ENCODE peak calls at places on chromosomes 3 and 15, in eight cellular contexts. One of them, this sample, is unnamed.

GRCh38 chr15:52117549-52117948 is 5.0 kb upstream of the BCL2L10 start:
- DNase-seq in right atrium auricular region: peak; percentile 34
- DNase-seq in activated B cell treated with CpG ODN at 0.5 μM for 24 hours: no peak
- DNase-seq in heart right ventricle: no peak
- DNase-seq in transverse colon: no peak
- DNase-seq in cardiac fibroblast: no peak
- DNase-seq in A673: no peak
- DNase-seq in Caco-2: no peak
- DNase-seq in this sample: no peak

GRCh38 chr3:131901686-131902085 is 133.1 kb downstream of the CPNE4 start:
- DNase-seq in activated B cell treated with CpG ODN at 0.5 μM for 24 hours: no peak
- DNase-seq in Caco-2: no peak
- DNase-seq in A673: peak; percentile 78
- DNase-seq in heart right ventricle: no peak
- DNase-seq in right atrium auricular region: no peak
- DNase-seq in cardiac fibroblast: no peak
- DNase-seq in transverse colon: no peak
- DNase-seq in this sample: no peak

GRCh38 chr3:169478566-169479313 is 184.8 kb downstream of the MECOM start:
- DNase-seq in right atrium auricular region: no peak
- DNase-seq in transverse colon: no peak
- DNase-seq in cardiac fibroblast: peak; percentile 71
- DNase-seq in activated B cell treated with CpG ODN at 0.5 μM for 24 hours: no peak
- DNase-seq in Caco-2: no peak
- DNase-seq in heart right ventricle: no peak
- DNase-seq in A673: no peak
- DNase-seq in this sample: no peak

GRCh38 chr3:47340866-47341265 is 40.0 kb upstream of the PTPN23 start:
- DNase-seq in activated B cell treated with CpG ODN at 0.5 μM for 24 hours: no peak
- DNase-seq in transverse colon: no peak
- DNase-seq in right atrium auricular region: no peak
- DNase-seq in cardiac fibroblast: no peak
- DNase-seq in Caco-2: no peak
- DNase-seq in A673: no peak
- DNase-seq in heart right ventricle: no peak
- DNase-seq in this sample: no peak

GRCh38 chr3:183897606-183898384 is 13.1 kb upstream of the PARL start:
- DNase-seq in transverse colon: no peak
- DNase-seq in cardiac fibroblast: no peak
- DNase-seq in A673: no peak
- DNase-seq in activated B cell treated with CpG ODN at 0.5 μM for 24 hours: no peak
- DNase-seq in Caco-2: no peak
- DNase-seq in heart right ventricle: no peak
- DNase-seq in right atrium auricular region: no peak
- DNase-seq in this sample: no peak

GRCh38 chr3:138457863-138458735 is 23.7 kb downstream of the ESYT3 start:
- DNase-seq in cardiac fibroblast: no peak
- DNase-seq in right atrium auricular region: no peak
- DNase-seq in A673: no peak
- DNase-seq in Caco-2: peak; percentile 14
- DNase-seq in activated B cell treated with CpG ODN at 0.5 μM for 24 hours: no peak
- DNase-seq in heart right ventricle: no peak
- DNase-seq in transverse colon: no peak
- DNase-seq in this sample: no peak

GRCh38 chr3:108780235-108780634 is 23.0 kb upstream of the RETNLB start:
- DNase-seq in transverse colon: no peak
- DNase-seq in A673: no peak
- DNase-seq in cardiac fibroblast: no peak
- DNase-seq in right atrium auricular region: no peak
- DNase-seq in activated B cell treated with CpG ODN at 0.5 μM for 24 hours: no peak
- DNase-seq in heart right ventricle: no peak
- DNase-seq in Caco-2: no peak
- DNase-seq in this sample: no peak

GRCh38 chr3:119557874-119558264 is 1.5 kb downstream of the CD80 start:
- DNase-seq in cardiac fibroblast: no peak
- DNase-seq in A673: no peak
- DNase-seq in heart right ventricle: no peak
- DNase-seq in Caco-2: no peak
- DNase-seq in activated B cell treated with CpG ODN at 0.5 μM for 24 hours: no peak
- DNase-seq in right atrium auricular region: no peak
- DNase-seq in transverse colon: no peak
- DNase-seq in this sample: no peak

GRCh38 chr3:168117853-168118313 is 22.2 kb upstream of the GOLIM4 start:
- DNase-seq in heart right ventricle: no peak
- DNase-seq in cardiac fibroblast: peak; percentile 80
- DNase-seq in activated B cell treated with CpG ODN at 0.5 μM for 24 hours: no peak
- DNase-seq in transverse colon: no peak
- DNase-seq in Caco-2: no peak
- DNase-seq in right atrium auricular region: no peak
- DNase-seq in A673: peak; percentile 16
- DNase-seq in this sample: no peak

GRCh38 chr15:51726302-51727073 is 11.0 kb downstream of the LYSMD2 start:
- DNase-seq in cardiac fibroblast: peak; percentile 91
- DNase-seq in transverse colon: peak; percentile 53
- DNase-seq in right atrium auricular region: peak; percentile 84
- DNase-seq in activated B cell treated with CpG ODN at 0.5 μM for 24 hours: no peak
- DNase-seq in A673: peak; percentile 90
- DNase-seq in Caco-2: peak; percentile 42
- DNase-seq in heart right ventricle: peak; percentile 71
- DNase-seq in this sample: no peak

GRCh38 chr15:31472636-31473383 is 146.2 kb downstream of the KLF13 start:
- DNase-seq in right atrium auricular region: peak; percentile 61
- DNase-seq in transverse colon: peak; percentile 63
- DNase-seq in activated B cell treated with CpG ODN at 0.5 μM for 24 hours: no peak
- DNase-seq in heart right ventricle: peak; percentile 36
- DNase-seq in Caco-2: no peak
- DNase-seq in A673: no peak
- DNase-seq in cardiac fibroblast: peak; percentile 65
- DNase-seq in this sample: no peak

GRCh38 chr15:72590427-72590826 is 64.1 kb upstream of the GOLGA6B start:
- DNase-seq in cardiac fibroblast: no peak
- DNase-seq in activated B cell treated with CpG ODN at 0.5 μM for 24 hours: no peak
- DNase-seq in right atrium auricular region: no peak
- DNase-seq in transverse colon: no peak
- DNase-seq in heart right ventricle: no peak
- DNase-seq in A673: no peak
- DNase-seq in Caco-2: no peak
- DNase-seq in this sample: no peak

GRCh38 chr15:72588096-72588495 is 66.4 kb upstream of the GOLGA6B start:
- DNase-seq in A673: no peak
- DNase-seq in cardiac fibroblast: no peak
- DNase-seq in activated B cell treated with CpG ODN at 0.5 μM for 24 hours: no peak
- DNase-seq in heart right ventricle: no peak
- DNase-seq in right atrium auricular region: no peak
- DNase-seq in Caco-2: no peak
- DNase-seq in transverse colon: no peak
- DNase-seq in this sample: no peak

GRCh38 chr15:72585025-72585424 is 69.5 kb upstream of the GOLGA6B start:
- DNase-seq in activated B cell treated with CpG ODN at 0.5 μM for 24 hours: no peak
- DNase-seq in cardiac fibroblast: no peak
- DNase-seq in heart right ventricle: no peak
- DNase-seq in Caco-2: no peak
- DNase-seq in A673: no peak
- DNase-seq in right atrium auricular region: no peak
- DNase-seq in transverse colon: no peak
- DNase-seq in this sample: no peak

GRCh38 chr15:72584006-72584405 is 70.5 kb upstream of the GOLGA6B start:
- DNase-seq in A673: no peak
- DNase-seq in cardiac fibroblast: no peak
- DNase-seq in right atrium auricular region: no peak
- DNase-seq in activated B cell treated with CpG ODN at 0.5 μM for 24 hours: no peak
- DNase-seq in transverse colon: no peak
- DNase-seq in Caco-2: no peak
- DNase-seq in heart right ventricle: no peak
- DNase-seq in this sample: no peak

GRCh38 chr15:72585659-72586058 is 68.8 kb upstream of the GOLGA6B start:
- DNase-seq in heart right ventricle: no peak
- DNase-seq in right atrium auricular region: no peak
- DNase-seq in Caco-2: no peak
- DNase-seq in activated B cell treated with CpG ODN at 0.5 μM for 24 hours: no peak
- DNase-seq in transverse colon: no peak
- DNase-seq in A673: peak; percentile 24
- DNase-seq in cardiac fibroblast: peak; percentile 50
- DNase-seq in this sample: no peak
- TF ChIP-seq CTCF in heart right ventricle: no peak
- TF ChIP-seq CTCF in right atrium auricular region: no peak
- TF ChIP-seq CTCF in Caco-2: peak; percentile 4
- TF ChIP-seq CTCF in activated B cell treated with CpG ODN at 0.5 μM for 24 hours: no peak
- TF ChIP-seq CTCF in transverse colon: no peak
- TF ChIP-seq CTCF in A673: peak; percentile 43
- TF ChIP-seq CTCF in cardiac fibroblast: peak; percentile 37
- TF ChIP-seq CTCF in this sample: no peak

DNA sequence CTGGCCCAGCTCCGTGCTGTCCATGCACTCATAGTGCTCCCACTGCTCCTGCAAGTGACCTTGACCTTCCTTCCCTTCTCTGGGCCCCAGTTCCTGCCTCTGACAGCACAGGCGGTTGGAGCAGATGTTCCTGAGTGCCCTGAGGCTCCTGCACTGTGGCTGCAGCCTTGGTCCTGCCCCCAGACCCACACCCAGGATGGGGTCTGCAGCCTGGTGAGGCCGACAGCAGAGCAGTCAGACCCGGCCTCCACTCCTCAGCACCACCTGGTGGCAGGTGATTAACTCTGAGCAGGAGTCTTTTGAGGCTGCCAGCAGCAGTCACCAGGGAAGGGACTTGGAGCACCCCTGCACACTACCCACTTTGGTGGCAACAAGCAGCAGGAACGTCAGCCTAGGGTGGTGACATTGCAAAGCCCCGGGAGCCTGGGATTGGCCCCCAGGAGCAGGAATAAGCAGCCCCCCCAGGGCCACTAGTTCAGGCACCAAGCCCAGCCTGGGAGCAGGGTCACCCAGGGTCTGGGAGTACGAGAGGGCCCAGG is 64.6 kb downstream of the CYP11A1 start:
- DNase-seq in right atrium auricular region: no peak
- DNase-seq in cardiac fibroblast: peak; percentile 44
- DNase-seq in activated B cell treated with CpG ODN at 0.5 μM for 24 hours: peak; percentile 37
- DNase-seq in transverse colon: peak; percentile 32
- DNase-seq in A673: peak; percentile 50
- DNase-seq in heart right ventricle: peak; percentile 47
- DNase-seq in Caco-2: peak; percentile 51
- DNase-seq in this sample: peak; percentile 71
- TF ChIP-seq CTCF in right atrium auricular region: peak; percentile 79
- TF ChIP-seq CTCF in cardiac fibroblast: peak; percentile 70
- TF ChIP-seq CTCF in activated B cell treated with CpG ODN at 0.5 μM for 24 hours: no peak
- TF ChIP-seq CTCF in transverse colon: peak; percentile 48
- TF ChIP-seq CTCF in A673: peak; percentile 70
- TF ChIP-seq CTCF in heart right ventricle: peak; percentile 64
- TF ChIP-seq CTCF in Caco-2: peak; percentile 70
- TF ChIP-seq CTCF in this sample: peak; percentile 69

GRCh38 chr15:23866832-23867231 is 179.7 kb upstream of the NDN start:
- DNase-seq in Caco-2: no peak
- DNase-seq in heart right ventricle: no peak
- DNase-seq in right atrium auricular region: no peak
- DNase-seq in cardiac fibroblast: no peak
- DNase-seq in activated B cell treated with CpG ODN at 0.5 μM for 24 hours: no peak
- DNase-seq in A673: peak; percentile 12
- DNase-seq in transverse colon: no peak
- DNase-seq in this sample: no peak
- TF ChIP-seq CTCF in Caco-2: peak; percentile 40
- TF ChIP-seq CTCF in heart right ventricle: no peak
- TF ChIP-seq CTCF in right atrium auricular region: peak; percentile 33
- TF ChIP-seq CTCF in cardiac fibroblast: no peak
- TF ChIP-seq CTCF in activated B cell treated with CpG ODN at 0.5 μM for 24 hours: no peak
- TF ChIP-seq CTCF in A673: peak; percentile 34
- TF ChIP-seq CTCF in transverse colon: peak; percentile 30
- TF ChIP-seq CTCF in this sample: no peak

GRCh38 chr3:180802837-180803236 is 109.6 kb upstream of the FXR1 start:
- DNase-seq in right atrium auricular region: no peak
- DNase-seq in heart right ventricle: no peak
- DNase-seq in activated B cell treated with CpG ODN at 0.5 μM for 24 hours: no peak
- DNase-seq in Caco-2: no peak
- DNase-seq in cardiac fibroblast: peak; percentile 44
- DNase-seq in transverse colon: no peak
- DNase-seq in A673: peak; percentile 39
- DNase-seq in this sample: no peak
- TF ChIP-seq CTCF in right atrium auricular region: peak; percentile 58
- TF ChIP-seq CTCF in heart right ventricle: no peak
- TF ChIP-seq CTCF in activated B cell treated with CpG ODN at 0.5 μM for 24 hours: no peak
- TF ChIP-seq CTCF in Caco-2: peak; percentile 54
- TF ChIP-seq CTCF in cardiac fibroblast: peak; percentile 53
- TF ChIP-seq CTCF in transverse colon: no peak
- TF ChIP-seq CTCF in A673: peak; percentile 64
- TF ChIP-seq CTCF in this sample: peak; percentile 37

GRCh38 chr3:133188996-133189395 is 150.8 kb downstream of the TMEM108 start:
- DNase-seq in cardiac fibroblast: no peak
- DNase-seq in transverse colon: no peak
- DNase-seq in Caco-2: no peak
- DNase-seq in heart right ventricle: no peak
- DNase-seq in A673: no peak
- DNase-seq in right atrium auricular region: no peak
- DNase-seq in activated B cell treated with CpG ODN at 0.5 μM for 24 hours: no peak
- DNase-seq in this sample: no peak

GRCh38 chr3:133191818-133192217 is 153.6 kb downstream of the TMEM108 start:
- DNase-seq in heart right ventricle: no peak
- DNase-seq in right atrium auricular region: no peak
- DNase-seq in activated B cell treated with CpG ODN at 0.5 μM for 24 hours: no peak
- DNase-seq in A673: no peak
- DNase-seq in cardiac fibroblast: no peak
- DNase-seq in transverse colon: no peak
- DNase-seq in Caco-2: no peak
- DNase-seq in this sample: no peak

GRCh38 chr3:133192363-133192945 is 154.3 kb downstream of the TMEM108 start:
- DNase-seq in A673: no peak
- DNase-seq in activated B cell treated with CpG ODN at 0.5 μM for 24 hours: no peak
- DNase-seq in transverse colon: no peak
- DNase-seq in heart right ventricle: no peak
- DNase-seq in cardiac fibroblast: no peak
- DNase-seq in Caco-2: no peak
- DNase-seq in right atrium auricular region: no peak
- DNase-seq in this sample: no peak

GRCh38 chr3:133196527-133196926 is 158.3 kb downstream of the TMEM108 start:
- DNase-seq in cardiac fibroblast: no peak
- DNase-seq in transverse colon: no peak
- DNase-seq in heart right ventricle: no peak
- DNase-seq in activated B cell treated with CpG ODN at 0.5 μM for 24 hours: no peak
- DNase-seq in Caco-2: no peak
- DNase-seq in right atrium auricular region: no peak
- DNase-seq in A673: no peak
- DNase-seq in this sample: no peak

DNA sequence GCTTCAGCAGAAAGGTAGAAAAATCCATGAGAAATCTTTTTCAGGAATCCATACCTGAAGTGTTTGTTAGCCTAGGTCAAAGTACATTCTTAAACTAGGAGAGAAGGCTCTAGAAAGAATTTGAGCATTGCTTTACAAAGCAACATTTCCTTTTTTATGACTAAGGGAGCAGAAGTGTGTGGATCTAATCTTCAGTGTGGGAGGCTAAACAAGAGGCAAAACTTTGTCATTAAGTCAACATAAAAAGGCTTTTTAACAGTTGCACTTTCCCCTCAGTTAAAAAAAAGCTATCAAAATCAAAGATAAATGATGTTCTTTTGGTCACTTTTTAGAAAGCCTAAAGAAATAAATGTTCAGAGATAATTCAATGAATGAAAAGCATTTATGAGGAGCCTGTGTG is 154.8 kb downstream of the TMEM108 start:
- DNase-seq in right atrium auricular region: no peak
- DNase-seq in activated B cell treated with CpG ODN at 0.5 μM for 24 hours: no peak
- DNase-seq in transverse colon: no peak
- DNase-seq in cardiac fibroblast: no peak
- DNase-seq in Caco-2: no peak
- DNase-seq in A673: no peak
- DNase-seq in heart right ventricle: no peak
- DNase-seq in this sample: no peak
- TF ChIP-seq CTCF in right atrium auricular region: no peak
- TF ChIP-seq CTCF in activated B cell treated with CpG ODN at 0.5 μM for 24 hours: no peak
- TF ChIP-seq CTCF in transverse colon: no peak
- TF ChIP-seq CTCF in cardiac fibroblast: no peak
- TF ChIP-seq CTCF in Caco-2: no peak
- TF ChIP-seq CTCF in A673: no peak
- TF ChIP-seq CTCF in heart right ventricle: no peak
- TF ChIP-seq CTCF in this sample: no peak

GRCh38 chr3:116393199-116393598 is 52.1 kb downstream of the LSAMP start:
- DNase-seq in heart right ventricle: no peak
- DNase-seq in Caco-2: no peak
- DNase-seq in right atrium auricular region: no peak
- DNase-seq in transverse colon: no peak
- DNase-seq in A673: no peak
- DNase-seq in activated B cell treated with CpG ODN at 0.5 μM for 24 hours: no peak
- DNase-seq in cardiac fibroblast: no peak
- DNase-seq in this sample: no peak
- TF ChIP-seq CTCF in heart right ventricle: no peak
- TF ChIP-seq CTCF in Caco-2: no peak
- TF ChIP-seq CTCF in right atrium auricular region: no peak
- TF ChIP-seq CTCF in transverse colon: no peak
- TF ChIP-seq CTCF in A673: no peak
- TF ChIP-seq CTCF in activated B cell treated with CpG ODN at 0.5 μM for 24 hours: no peak
- TF ChIP-seq CTCF in cardiac fibroblast: no peak
- TF ChIP-seq CTCF in this sample: no peak